ENCODE peak calls at places on chromosomes 5 and 9, in six cellular contexts. V is left kidney, Z is amniotic stem cell, G is A549, C is H54, S is astrocyte of the cerebellum. L is an unnamed sample.
A peak's percentile ranks its signal among the peaks of the same experiment; 100 is the strongest.

GRCh38 chr5:91956738-91957137 is 573.6 kb upstream of the ARRDC3 start:
- DNase-seq in V (peak; percentile 26), Z (no peak), G (no peak), C (no peak), S (no peak), L (no peak)

GRCh38 chr5:66174338-66174737 is 30.2 kb downstream of the SREK1 start:
- DNase-seq in V (peak; percentile 49), Z (no peak), G (peak; percentile 39), C (no peak), S (peak; percentile 28), L (no peak)

GRCh38 chr9:81878530-81878929 is 49.7 kb upstream of the SPATA31D4 start:
- DNase-seq in V (peak; percentile 38), Z (no peak), G (no peak), C (no peak), S (no peak), L (no peak)

GRCh38 chr9:34961574-34962480 is 3.7 kb downstream of the PHF24 start:
- DNase-seq in V (no peak), Z (no peak), G (peak; percentile 39), C (peak; percentile 32), S (no peak), L (no peak)

GRCh38 chr9:113042884-113043657 is 13.5 kb downstream of the ZFP37 start:
- DNase-seq in V (no peak), Z (no peak), G (peak; percentile 34), C (no peak), S (no peak), L (no peak)

GRCh38 chr9:22049411-22049810 is 40.3 kb upstream of the CDKN2B start:
- DNase-seq in V (no peak), Z (no peak), G (no peak), C (no peak), S (no peak), L (no peak)

GRCh38 chr9:38000332-38000731 is 68.7 kb downstream of the SHB start:
- DNase-seq in V (no peak), Z (no peak), G (no peak), C (no peak), S (no peak), L (no peak)

GRCh38 chr9:89793124-89793495 is 188.3 kb downstream of the GADD45G start:
- DNase-seq in V (no peak), Z (no peak), G (no peak), C (no peak), S (no peak), L (no peak)

GRCh38 chr5:92599217-92599810 is 981.7 kb downstream of the NR2F1-AS1 start:
- DNase-seq in V (no peak), Z (no peak), G (no peak), C (no peak), S (no peak), L (no peak)

GRCh38 chr5:172364773-172365172 is 81.2 kb upstream of the UBTD2 start:
- DNase-seq in V (peak; percentile 10), Z (no peak), G (no peak), C (no peak), S (no peak), L (no peak)

GRCh38 chr5:664343-664993 is 28.7 kb downstream of the TPPP start:
- DNase-seq in V (peak; percentile 48), Z (no peak), G (no peak), C (no peak), S (no peak), L (peak; percentile 64)

GRCh38 chr5:74316064-74316586 is 324.4 kb downstream of the ENC1 start:
- DNase-seq in V (peak; percentile 91), Z (peak; percentile 97), G (peak; percentile 81), C (peak; percentile 63), S (peak; percentile 74), L (no peak)

GRCh38 chr5:61371474-61371873 is 39.4 kb downstream of the ZSWIM6 start:
- DNase-seq in V (no peak), Z (no peak), G (no peak), C (no peak), S (no peak), L (no peak)

L was measured in mucosa of gallbladder.